ENCODE peak calls at places on chromosomes 1 and 21, in four cellular contexts. N, R, K and G are unnamed samples.

GRCh38 chr1:223500560-223501425 is 107.6 kb downstream of the CCDC185 start:
- DNase-seq in N (peak; percentile 94), R (no peak), K (no peak), G (peak; percentile 93)

GRCh38 chr1:209557216-209557615 is 26.3 kb upstream of the CAMK1G start:
- DNase-seq in N (no peak), R (no peak), K (no peak), G (no peak)

GRCh38 chr1:163673756-163674155 is 352.0 kb downstream of the NUF2 start:
- DNase-seq in N (peak; percentile 0), R (no peak), K (no peak), G (peak; percentile 63)

GRCh38 chr1:185670187-185670627 is 64.0 kb upstream of the HMCN1 start:
- DNase-seq in N (peak; percentile 72), R (peak; percentile 72), K (peak; percentile 48), G (peak; percentile 16)

GRCh38 chr1:7384679-7385078 is 386.4 kb upstream of the VAMP3 start:
- DNase-seq in N (no peak), R (peak; percentile 17), K (peak; percentile 18), G (no peak)

GRCh38 chr1:93591833-93592635 is 89.6 kb downstream of the BCAR3 start:
- DNase-seq in N (no peak), R (peak; percentile 57), K (peak; percentile 96), G (no peak)

GRCh38 chr1:53330819-53331218 is 2.9 kb upstream of the LRP8 start:
- DNase-seq in N (no peak), R (no peak), K (no peak), G (no peak)

GRCh38 chr1:197948926-197949899 is 32.0 kb downstream of the LHX9 start:
- DNase-seq in N (no peak), R (no peak), K (no peak), G (no peak)

GRCh38 chr1:117754061-117754969 is 148.5 kb downstream of the TENT5C start:
- DNase-seq in N (peak; percentile 58), R (peak; percentile 60), K (peak; percentile 72), G (peak; percentile 46)

GRCh38 chr1:188941986-188942385 is 1535.7 kb downstream of the BRINP3 start:
- DNase-seq in N (no peak), R (no peak), K (no peak), G (no peak)

GRCh38 chr1:44670751-44671640 is 3.3 kb downstream of the TMEM53 start:
- DNase-seq in N (no peak), R (no peak), K (no peak), G (no peak)

GRCh38 chr1:230382060-230382491 is 44.1 kb downstream of the PGBD5 start:
- DNase-seq in N (no peak), R (no peak), K (no peak), G (no peak)

GRCh38 chr1:44271646-44272045 is 58.4 kb downstream of the DMAP1 start:
- DNase-seq in N (no peak), R (no peak), K (no peak), G (no peak)

GRCh38 chr1:21447311-21447710 is 7.4 kb downstream of the NBPF3 start:
- DNase-seq in N (no peak), R (no peak), K (no peak), G (no peak)

GRCh38 chr1:116569776-116570357 is 959 bp downstream of the CD58 start:
- DNase-seq in N (no peak), R (peak; percentile 63), K (peak; percentile 58), G (no peak)

GRCh38 chr1:93770640-93771039 is 89.0 kb upstream of the BCAR3 start:
- DNase-seq in N (no peak), R (no peak), K (no peak), G (no peak)

GRCh38 chr1:69569983-69570755 is 2.4 kb downstream of the LRRC7 start:
- DNase-seq in N (no peak), R (no peak), K (no peak), G (no peak)

GRCh38 chr21:41836166-41837015 is 42.8 kb downstream of the PRDM15 start:
- DNase-seq in N (no peak), R (no peak), K (no peak), G (no peak)

GRCh38 chr1:247905899-247906503 is 10.6 kb downstream of the OR2W3 start:
- DNase-seq in N (no peak), R (no peak), K (no peak), G (no peak)

GRCh38 chr1:167936068-167936929 is at the start of gene DCAF6:
- DNase-seq in N (peak; percentile 99), R (peak; percentile 97), K (peak; percentile 97), G (peak; percentile 98)

GRCh38 chr1:159828916-159829634 is 2.4 kb downstream of the SLAMF8 start:
- DNase-seq in N (no peak), R (no peak), K (peak; percentile 49), G (no peak)

GRCh38 chr1:68673771-68674170 is 176.9 kb upstream of the DEPDC1 start:
- DNase-seq in N (no peak), R (no peak), K (no peak), G (no peak)

GRCh38 chr1:45573231-45573804 is 10.5 kb upstream of the NASP start:
- DNase-seq in N (no peak), R (no peak), K (no peak), G (no peak)

GRCh38 chr1:206021008-206021795 is 2.5 kb downstream of the CTSE start:
- DNase-seq in N (no peak), R (no peak), K (peak; percentile 60), G (no peak)

GRCh38 chr1:25458550-25459298 is 28.0 kb downstream of the MACO1 start:
- DNase-seq in N (peak; percentile 17), R (no peak), K (no peak), G (peak; percentile 44)

GRCh38 chr1:34060901-34061415 is 104.1 kb downstream of the CSMD2 start:
- DNase-seq in N (peak; percentile 4), R (no peak), K (no peak), G (no peak)

GRCh38 chr1:1618396-1619068 is 3.2 kb downstream of the MIB2 start:
- DNase-seq in N (no peak), R (no peak), K (no peak), G (no peak)

GRCh38 chr1:1621173-1621661 is 5.9 kb downstream of the MIB2 start:
- DNase-seq in N (no peak), R (no peak), K (no peak), G (no peak)

GRCh38 chr1:1621682-1622577 is 6.6 kb downstream of the MIB2 start:
- DNase-seq in N (peak; percentile 27), R (no peak), K (no peak), G (no peak)

GRCh38 chr1:1620433-1621139 is 5.3 kb downstream of the MIB2 start:
- DNase-seq in N (no peak), R (no peak), K (no peak), G (no peak)

GRCh38 chr1:1619917-1620361 is 4.6 kb downstream of the MIB2 start:
- DNase-seq in N (no peak), R (no peak), K (no peak), G (no peak)
- TF ChIP-seq CTCF in N (peak; percentile 26), R (no peak), K (no peak), G (peak; percentile 61)

GRCh38 chr1:193754732-193755427 is 568.5 kb upstream of the B3GALT2 start:
- DNase-seq in N (no peak), R (no peak), K (no peak), G (no peak)
- TF ChIP-seq CTCF in N (no peak), R (no peak), K (no peak), G (peak; percentile 65)

DNA sequence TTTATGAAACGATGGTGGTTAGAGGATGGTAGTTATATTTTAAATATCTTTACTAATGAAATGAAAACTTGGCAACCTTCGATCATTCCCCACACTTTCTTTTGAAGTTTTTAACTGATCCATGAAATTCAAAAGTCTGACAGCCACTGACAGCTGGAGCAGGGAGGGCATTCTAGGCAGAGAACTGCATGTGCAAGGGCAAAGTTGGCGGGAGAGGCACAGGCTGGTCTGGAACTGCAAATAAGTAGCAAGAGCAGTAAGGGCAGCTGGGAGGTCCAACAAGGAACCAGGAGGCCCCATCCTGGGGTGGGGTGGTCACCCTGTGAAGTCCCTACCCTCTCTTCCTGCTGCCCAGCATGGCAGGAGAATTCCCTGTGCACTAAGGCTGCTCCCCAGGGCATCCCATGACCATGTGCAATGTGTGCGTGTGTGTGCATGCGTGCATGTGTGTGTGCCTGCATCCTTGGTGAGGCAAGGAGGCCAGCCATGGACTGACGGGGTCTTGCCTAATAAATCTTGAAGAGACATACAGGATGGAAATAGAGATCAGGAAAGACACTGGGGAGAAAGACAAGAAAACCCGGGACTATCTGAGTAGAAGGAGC is 33.1 kb upstream of the FOXO6 start:
- DNase-seq in N (no peak), R (peak; percentile 38), K (no peak), G (no peak)
- TF ChIP-seq CTCF in N (no peak), R (no peak), K (no peak), G (no peak)

GRCh38 chr1:80799457-80799856 is 1001.3 kb upstream of the ADGRL2 start:
- DNase-seq in N (no peak), R (no peak), K (no peak), G (no peak)
- TF ChIP-seq CTCF in N (no peak), R (no peak), K (no peak), G (no peak)